ENCODE peak calls at places on chromosomes 16 and 17, in four cellular contexts. A is K562, O is HepG2, Q is GM12878. R is an unnamed sample.

GRCh38 chr16:2905241-2905987 is 6.3 kb upstream of the FLYWCH1 start:
- DNase-seq in A (peak; percentile 91), O (peak; percentile 97), Q (peak; percentile 94), R (peak; percentile 98)

GRCh38 chr17:81453049-81453448 is 57.8 kb downstream of the BAHCC1 start:
- DNase-seq in A (no peak), O (no peak), Q (no peak), R (no peak)

GRCh38 chr16:321532-321931 is 31.0 kb downstream of the AXIN1 start:
- DNase-seq in A (no peak), O (no peak), Q (no peak), R (no peak)

GRCh38 chr16:86752582-86753175 is 174.3 kb downstream of the FOXL1 start:
- DNase-seq in A (no peak), O (no peak), Q (no peak), R (no peak)

GRCh38 chr16:9977333-9977897 is 204.8 kb downstream of the GRIN2A start:
- DNase-seq in A (no peak), O (no peak), Q (no peak), R (no peak)

GRCh38 chr17:42845918-42846593 is 1.7 kb downstream of the AOC2 start:
- DNase-seq in A (no peak), O (no peak), Q (no peak), R (no peak)

GRCh38 chr17:75612906-75613626 is 20.2 kb upstream of the SMIM5 start:
- DNase-seq in A (no peak), O (no peak), Q (no peak), R (no peak)

GRCh38 chr17:77566151-77566550 is 392.4 kb upstream of the TNRC6C start:
- DNase-seq in A (no peak), O (no peak), Q (no peak), R (no peak)

GRCh38 chr17:77322534-77323412 is 182.0 kb downstream of the SEC14L1 start:
- DNase-seq in A (peak; percentile 64), O (peak; percentile 85), Q (no peak), R (peak; percentile 93)

GRCh38 chr16:54582631-54583250 is 296.2 kb upstream of the IRX3 start:
- DNase-seq in A (no peak), O (no peak), Q (no peak), R (no peak)

GRCh38 chr17:32565401-32565800 is 78.6 kb downstream of the CDK5R1 start:
- DNase-seq in A (no peak), O (peak; percentile 12), Q (no peak), R (no peak)

GRCh38 chr16:23896832-23897821 is 61.3 kb downstream of the PRKCB start:
- DNase-seq in A (no peak), O (no peak), Q (no peak), R (no peak)

GRCh38 chr16:27529962-27530361 is 19.8 kb downstream of the GTF3C1 start:
- DNase-seq in A (no peak), O (no peak), Q (no peak), R (no peak)

GRCh38 chr17:36600936-36601302 is 464 bp upstream of the MRM1 start:
- DNase-seq in A (no peak), O (no peak), Q (no peak), R (no peak)

GRCh38 chr17:50201226-50201854 is at the start of gene COL1A1:
- DNase-seq in A (no peak), O (no peak), Q (no peak), R (no peak)

GRCh38 chr16:31134625-31135534 is 647 bp downstream of the PRSS8 start:
- DNase-seq in A (no peak), O (no peak), Q (no peak), R (no peak)

GRCh38 chr16:48318630-48319029 is 66.6 kb downstream of the SIAH1 start:
- DNase-seq in A (no peak), O (no peak), Q (peak; percentile 23), R (no peak)

GRCh38 chr17:37056622-37057021 is 107.9 kb downstream of the AATF start:
- DNase-seq in A (no peak), O (no peak), Q (no peak), R (no peak)

GRCh38 chr17:8375738-8376259 is 705 bp downstream of the KRABD2 start:
- DNase-seq in A (no peak), O (no peak), Q (no peak), R (no peak)

GRCh38 chr17:67585077-67585602 is 132.6 kb upstream of the NOL11 start:
- DNase-seq in A (no peak), O (no peak), Q (no peak), R (no peak)

GRCh38 chr16:50299508-50300105 is 33.3 kb downstream of the ADCY7 start:
- DNase-seq in A (no peak), O (no peak), Q (no peak), R (no peak)

GRCh38 chr16:66934138-66934838 is at the start of gene CIAO2B:
- DNase-seq in A (peak; percentile 85), O (peak; percentile 77), Q (peak; percentile 47), R (peak; percentile 91)

GRCh38 chr16:88194397-88195020 is 188.2 kb upstream of the ZNF469 start:
- DNase-seq in A (no peak), O (peak; percentile 19), Q (no peak), R (no peak)

GRCh38 chr17:79630821-79631639 is 20.2 kb upstream of the RBFOX3 start:
- DNase-seq in A (no peak), O (no peak), Q (no peak), R (no peak)

GRCh38 chr17:28346746-28347246 is 10.5 kb downstream of the POLDIP2 start:
- DNase-seq in A (peak; percentile 36), O (peak; percentile 69), Q (no peak), R (peak; percentile 48)

GRCh38 chr16:80231888-80232287 is 308.9 kb upstream of the DYNLRB2 start:
- DNase-seq in A (no peak), O (peak; percentile 48), Q (peak; percentile 39), R (no peak)

GRCh38 chr16:1159973-1160772 is 7.3 kb downstream of the CACNA1H start:
- DNase-seq in A (peak; percentile 59), O (peak; percentile 83), Q (no peak), R (no peak)

GRCh38 chr16:49861299-49861698 is 5.4 kb upstream of the ZNF423 start:
- DNase-seq in A (no peak), O (no peak), Q (no peak), R (no peak)

GRCh38 chr17:2412561-2413021 is 11.7 kb upstream of the MNT start:
- DNase-seq in A (no peak), O (no peak), Q (no peak), R (no peak)

GRCh38 chr17:48160177-48160967 is 52.8 kb downstream of the SNX11 start:
- DNase-seq in A (no peak), O (no peak), Q (no peak), R (no peak)

DNA sequence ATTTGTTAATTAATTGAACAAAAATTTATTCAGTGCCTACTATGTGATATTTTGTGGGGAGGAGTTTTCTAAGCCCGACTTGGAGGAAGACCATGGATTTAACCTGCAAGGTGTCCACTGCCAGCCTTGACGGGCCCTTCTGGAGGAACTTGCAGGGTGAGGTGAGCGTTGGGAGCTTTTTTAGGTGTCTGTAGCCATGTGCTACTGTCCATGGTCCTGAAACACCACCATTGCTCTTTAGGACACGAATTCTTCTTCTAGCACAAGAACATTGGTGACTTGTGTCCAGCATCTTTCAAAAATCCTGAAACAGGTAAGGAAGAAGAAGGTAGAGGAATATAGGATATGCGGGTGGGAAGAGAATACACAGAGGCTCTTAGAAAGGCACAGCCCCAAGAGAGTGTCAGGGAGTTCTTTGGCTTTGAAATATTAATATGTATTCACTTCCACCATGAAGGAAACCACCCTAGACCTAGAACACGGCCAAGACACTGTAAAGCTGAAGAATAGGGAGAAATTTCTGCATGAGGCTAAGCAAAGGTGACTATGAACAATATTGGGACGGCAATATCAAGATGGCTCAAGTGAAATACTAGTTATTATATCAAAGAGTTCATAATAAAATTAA is 27.9 kb upstream of the OR4D1 start:
- DNase-seq in A (peak; percentile 34), O (peak; percentile 56), Q (no peak), R (no peak)
- TF ChIP-seq JUNB in A (no peak), O (no peak), Q (no peak), R (no peak)

GRCh38 chr17:61426482-61427304 is 25.5 kb upstream of the TBX4 start:
- DNase-seq in A (no peak), O (peak; percentile 98), Q (no peak), R (peak; percentile 63)
- TF ChIP-seq MYC in A (no peak), O (no peak), Q (no peak), R (no peak)

GRCh38 chr17:45296003-45296832 is 20.6 kb downstream of the MAP3K14 start:
- DNase-seq in A (no peak), O (no peak), Q (no peak), R (no peak)

GRCh38 chr17:45300060-45300751 is 16.6 kb downstream of the MAP3K14 start:
- DNase-seq in A (no peak), O (no peak), Q (no peak), R (no peak)

GRCh38 chr17:45299311-45299710 is 17.5 kb downstream of the MAP3K14 start:
- DNase-seq in A (no peak), O (no peak), Q (no peak), R (no peak)

GRCh38 chr17:45296833-45297124 is 20.0 kb downstream of the MAP3K14 start:
- DNase-seq in A (no peak), O (no peak), Q (no peak), R (no peak)

DNA sequence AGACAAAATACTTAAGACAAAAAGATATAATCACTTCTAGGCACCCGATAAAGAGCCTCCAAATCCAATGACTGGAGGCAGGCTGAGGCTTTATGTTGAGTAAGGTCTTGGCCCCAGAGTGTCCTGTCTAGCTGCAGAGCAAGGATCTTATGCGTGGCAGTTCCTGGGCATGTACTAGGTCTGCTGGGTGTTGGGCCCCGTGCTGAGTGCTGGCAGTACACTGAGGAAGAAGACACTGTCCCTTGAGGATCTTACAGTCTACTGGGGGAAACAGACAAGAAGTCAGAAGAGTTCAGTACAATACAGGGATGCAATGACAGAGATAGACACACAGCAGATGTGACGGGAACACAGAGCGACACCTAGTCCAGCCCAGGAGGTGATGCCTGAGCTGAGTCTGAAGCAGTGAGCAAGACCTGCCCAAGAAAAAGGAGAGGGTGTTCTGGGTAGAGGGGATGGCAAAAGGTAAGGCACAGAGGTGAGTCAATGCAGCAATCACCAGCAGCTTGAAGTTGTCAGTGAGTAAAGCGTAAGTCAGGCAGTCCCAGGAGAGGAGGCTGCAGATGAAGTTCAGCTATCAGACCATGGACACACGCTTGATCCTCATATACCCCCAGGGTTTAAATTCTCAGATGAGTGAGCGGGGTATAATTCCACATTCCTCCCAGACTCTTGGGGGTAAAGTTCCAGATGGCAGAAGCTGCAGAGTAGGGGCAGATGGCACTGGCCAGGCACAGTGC is 18.1 kb downstream of the MAP3K14 start:
- DNase-seq in A (no peak), O (no peak), Q (no peak), R (no peak)
- TF ChIP-seq JUNB in A (no peak), O (no peak), Q (no peak), R (no peak)

GRCh38 chr17:19461681-19462080 is 50.6 kb downstream of the RNF112 start:
- DNase-seq in A (no peak), O (no peak), Q (no peak), R (no peak)
- TF ChIP-seq MYC in A (no peak), O (no peak), Q (no peak), R (no peak)

GRCh38 chr16:70018254-70018653 is 67.1 kb downstream of the CLEC18A start:
- DNase-seq in A (peak; percentile 9), O (peak; percentile 80), Q (peak; percentile 3), R (peak; percentile 10)
- TF ChIP-seq JUNB in A (no peak), O (no peak), Q (no peak), R (no peak)

R was measured in A549.